ENCODE peak calls at places on chromosomes 6 and 20, in seven cellular contexts. C is GM12878, H is SK-N-SH, T is H1, B is HepG2, J is HCT116, L is K562. Z is an unnamed sample.

GRCh38 chr6:3061501-3061941 is 6.8 kb upstream of the RIPK1 start:
- DNase-seq in C (no peak), H (no peak), T (no peak), B (no peak), J (no peak), L (no peak), Z (no peak)

GRCh38 chr6:144265390-144265789 is 19.7 kb upstream of the UTRN start:
- DNase-seq in C (peak), H (no peak), T (no peak), B (peak), J (no peak), L (no peak), Z (peak)

GRCh38 chr6:78850621-78851020 is 16.7 kb upstream of the IRAK1BP1 start:
- DNase-seq in C (no peak), H (no peak), T (no peak), B (no peak), J (no peak), L (no peak), Z (no peak)

GRCh38 chr6:150752409-150752808 is 113.1 kb upstream of the MTHFD1L start:
- DNase-seq in C (no peak), H (no peak), T (no peak), B (no peak), J (no peak), L (no peak), Z (no peak)

GRCh38 chr6:108689279-108690161 is 128.8 kb downstream of the FOXO3 start:
- DNase-seq in C (no peak), H (no peak), T (no peak), B (no peak), J (peak), L (peak), Z (peak)

GRCh38 chr6:123956492-123957139 is 153.0 kb downstream of the NKAIN2 start:
- DNase-seq in C (no peak), H (no peak), T (no peak), B (no peak), J (no peak), L (no peak), Z (no peak)

GRCh38 chr6:83590413-83590812 is 78.1 kb downstream of the PRSS35 start:
- DNase-seq in C (no peak), H (no peak), T (no peak), B (no peak), J (no peak), L (no peak), Z (no peak)

GRCh38 chr20:32083469-32083868 is 26.0 kb upstream of the TM9SF4 start:
- DNase-seq in C (no peak), H (no peak), T (no peak), B (no peak), J (no peak), L (no peak), Z (no peak)

GRCh38 chr6:15280023-15280422 is 34.2 kb downstream of the JARID2 start:
- DNase-seq in C (no peak), H (no peak), T (no peak), B (peak), J (no peak), L (no peak), Z (no peak)

GRCh38 chr6:111011360-111012142 is 29.7 kb downstream of the RPF2 start:
- DNase-seq in C (peak), H (peak), T (no peak), B (peak), J (peak), L (peak), Z (peak)

GRCh38 chr6:34810936-34811632 is 19.2 kb downstream of the BLTP3A start:
- DNase-seq in C (peak), H (no peak), T (no peak), B (peak), J (peak), L (no peak), Z (no peak)

GRCh38 chr6:119002069-119002468 is 67.1 kb upstream of the MCM9 start:
- DNase-seq in C (no peak), H (no peak), T (no peak), B (no peak), J (no peak), L (no peak), Z (no peak)

GRCh38 chr20:63552481-63553249 is 1.3 kb upstream of the FNDC11 start:
- DNase-seq in C (peak), H (no peak), T (no peak), B (no peak), J (no peak), L (peak), Z (no peak)

GRCh38 chr20:17659801-17660200 is 22.2 kb downstream of the RRBP1 start:
- DNase-seq in C (no peak), H (no peak), T (no peak), B (no peak), J (no peak), L (no peak), Z (no peak)

GRCh38 chr6:30800876-30801275 is 56.5 kb upstream of the IER3 start:
- DNase-seq in C (no peak), H (no peak), T (no peak), B (no peak), J (no peak), L (no peak), Z (no peak)

DNA sequence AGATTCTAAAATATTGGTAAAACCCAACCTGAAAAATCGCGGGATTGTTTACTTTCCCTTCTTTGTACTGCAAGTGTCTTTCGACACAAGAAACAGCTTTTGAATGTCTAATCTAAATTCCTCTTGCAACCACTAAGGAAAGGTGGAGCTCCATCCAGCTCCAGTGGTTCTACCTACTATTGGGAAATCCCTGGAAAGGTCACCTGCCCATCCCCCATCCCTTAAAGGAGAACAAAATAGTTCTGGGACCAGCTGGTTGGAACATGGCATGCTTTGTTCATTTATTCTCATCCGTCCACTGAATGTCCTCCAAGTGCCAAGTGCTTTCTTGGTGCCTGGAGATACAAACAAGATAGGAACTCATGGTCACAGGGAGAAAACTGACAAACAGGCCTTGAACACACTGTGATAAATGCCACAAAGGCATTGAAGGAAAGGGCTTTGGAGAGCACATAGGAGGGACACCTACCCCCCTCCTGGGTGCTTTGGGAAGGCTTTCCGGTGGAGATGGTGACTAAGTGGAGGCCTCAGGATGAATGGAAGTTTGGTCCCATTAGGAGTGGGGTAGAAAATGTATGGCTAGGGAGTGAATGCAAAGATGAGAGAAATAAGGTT is 2.3 kb upstream of the CITED2 start:
- DNase-seq in C (no peak), H (no peak), T (no peak), B (peak), J (no peak), L (peak), Z (peak)
- TF ChIP-seq JUND in C (no peak), H (no peak), T (no peak), B (no peak), J (peak), L (no peak), Z (peak)

DNA sequence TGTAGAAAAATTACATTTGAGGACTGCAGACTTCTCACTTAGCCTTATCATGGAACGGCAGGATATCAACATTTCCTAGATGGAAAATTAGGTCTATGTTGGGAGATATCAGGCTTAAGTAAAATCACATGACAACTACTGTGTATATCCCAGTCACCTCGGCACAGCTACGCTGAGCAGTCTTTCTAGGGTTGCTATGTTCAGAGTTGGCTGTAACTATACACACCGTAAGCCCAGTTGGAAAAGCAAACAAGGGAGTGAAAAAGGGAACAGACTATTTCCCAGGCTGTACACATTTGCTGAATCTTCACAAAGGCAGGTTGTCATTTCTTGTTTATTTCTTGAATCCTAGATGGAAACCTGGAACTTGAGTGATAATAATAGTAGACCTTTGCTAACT is 80.7 kb upstream of the PTPRK start:
- DNase-seq in C (no peak), H (no peak), T (no peak), B (no peak), J (no peak), L (no peak), Z (no peak)
- TF ChIP-seq JUND in C (no peak), H (no peak), T (no peak), B (no peak), J (no peak), L (no peak), Z (no peak)

GRCh38 chr6:622462-622861 is 34.4 kb downstream of the HUS1B start:
- DNase-seq in C (no peak), H (no peak), T (no peak), B (no peak), J (no peak), L (no peak), Z (no peak)
- TF ChIP-seq JUND in C (no peak), H (no peak), T (no peak), B (no peak), J (no peak), L (no peak), Z (no peak)

DNA sequence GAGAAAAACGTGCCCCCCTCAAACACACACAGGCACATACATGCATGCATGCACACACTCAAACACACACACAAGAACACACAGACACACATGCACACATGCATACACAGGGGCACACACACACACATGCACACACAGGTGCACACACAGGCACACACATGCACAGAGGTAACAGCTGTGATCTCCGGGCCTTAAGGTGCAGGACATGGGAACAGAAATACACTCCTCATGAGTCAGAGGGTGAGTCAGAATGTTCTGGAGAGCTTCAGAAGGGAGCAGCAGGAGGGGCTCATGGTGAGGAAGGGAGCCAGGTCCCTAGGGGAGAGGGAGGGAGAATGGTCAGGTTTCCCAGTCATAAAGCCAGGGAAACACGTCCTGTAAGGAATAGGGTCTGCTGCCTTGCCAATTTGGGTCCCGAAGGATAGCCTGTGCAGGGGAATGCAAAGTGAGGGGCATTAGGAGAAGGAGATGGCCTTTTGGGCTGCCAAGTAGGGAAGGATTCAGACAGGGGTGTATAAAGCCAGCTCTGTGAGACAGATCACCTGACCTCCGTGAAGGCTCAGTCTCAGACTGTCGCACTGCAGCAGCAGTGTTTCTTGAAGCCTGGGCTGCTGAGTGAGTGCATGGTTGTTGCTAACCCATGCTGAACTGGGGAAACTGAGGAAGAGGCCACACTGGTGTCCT is 123.9 kb downstream of the MAFB start:
- DNase-seq in C (no peak), H (no peak), T (no peak), B (no peak), J (peak), L (peak), Z (no peak)
- TF ChIP-seq JUND in C (no peak), H (peak), T (no peak), B (no peak), J (peak), L (peak), Z (no peak)

GRCh38 chr20:10357061-10357708 is 76.8 kb downstream of the MKKS start:
- DNase-seq in C (no peak), H (no peak), T (no peak), B (no peak), J (no peak), L (no peak), Z (no peak)

GRCh38 chr20:10352934-10353866 is 80.8 kb downstream of the MKKS start:
- DNase-seq in C (no peak), H (no peak), T (no peak), B (peak), J (no peak), L (no peak), Z (no peak)

GRCh38 chr20:10359621-10360040 is 74.4 kb downstream of the MKKS start:
- DNase-seq in C (peak), H (no peak), T (no peak), B (no peak), J (no peak), L (no peak), Z (no peak)

GRCh38 chr20:10357974-10358373 is 76.0 kb downstream of the MKKS start:
- DNase-seq in C (no peak), H (peak), T (no peak), B (no peak), J (no peak), L (no peak), Z (no peak)

DNA sequence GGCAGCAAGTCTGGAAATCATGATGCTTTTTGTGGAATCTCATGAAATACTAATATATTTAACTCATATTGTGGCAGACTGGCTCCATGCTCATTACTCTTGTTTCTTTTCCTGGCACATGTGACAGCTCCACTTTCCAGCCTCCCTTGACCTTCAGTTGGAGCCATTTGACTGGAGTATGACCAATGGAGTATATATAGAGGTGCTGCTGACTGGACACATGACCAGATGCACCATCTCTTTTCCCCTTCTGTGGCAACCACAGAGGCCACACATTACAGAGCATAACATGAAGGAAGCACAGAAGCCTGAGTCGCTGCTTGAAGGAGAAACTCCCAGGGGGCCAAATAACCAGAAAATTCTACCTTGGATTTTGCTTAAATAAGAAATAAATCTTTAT is 77.4 kb downstream of the MKKS start:
- DNase-seq in C (no peak), H (no peak), T (no peak), B (no peak), J (no peak), L (no peak), Z (no peak)
- TF ChIP-seq JUND in C (no peak), H (no peak), T (no peak), B (no peak), J (no peak), L (no peak), Z (no peak)

GRCh38 chr20:48052492-48052870 is 267.2 kb upstream of the SULF2 start:
- DNase-seq in C (no peak), H (peak), T (no peak), B (no peak), J (no peak), L (no peak), Z (no peak)
- TF ChIP-seq JUND in C (no peak), H (no peak), T (no peak), B (no peak), J (no peak), L (no peak), Z (no peak)